ENCODE peak calls at places on chromosomes 2 and 18, in nine cellular contexts. O is astrocyte, Q is fibroblast of lung, F is colonic mucosa, D is SK-N-SH, C is K562, E is neural progenitor cell, K is keratinocyte, P is Karpas-422. V is an unnamed sample.

GRCh38 chr2:42725657-42726056 is 38.3 kb downstream of the OXER1 start:
- DNase-seq in P (no peak), F (no peak), O (no peak), D (no peak), C (no peak), E (no peak), Q (no peak), K (peak; percentile 13), V (no peak)

GRCh38 chr2:199659207-199659606 is 191.8 kb downstream of the FTCDNL1 start:
- DNase-seq in O (peak; percentile 24), C (peak; percentile 59), D (peak; percentile 60), F (peak; percentile 25), P (no peak), E (peak; percentile 89), K (no peak), Q (peak; percentile 56), V (peak; percentile 71)

GRCh38 chr2:37192551-37192950 is 3.7 kb upstream of the CEBPZOS start:
- DNase-seq in K (no peak), F (no peak), C (no peak), Q (no peak), O (no peak), E (peak; percentile 5), P (no peak), D (no peak), V (no peak)

GRCh38 chr2:52343867-52344266 is 1311.9 kb upstream of the NRXN1 start:
- DNase-seq in O (no peak), E (no peak), F (no peak), C (no peak), P (no peak), D (no peak), K (no peak), Q (no peak), V (no peak)

GRCh38 chr18:5868218-5868904 is 27.0 kb downstream of the TMEM200C start:
- DNase-seq in D (peak; percentile 38), C (peak; percentile 42), P (peak; percentile 94), E (peak; percentile 93), Q (peak; percentile 76), K (peak; percentile 28), F (peak; percentile 66), O (peak; percentile 69), V (no peak)

GRCh38 chr2:146817613-146818012 is 1027.2 kb upstream of the ACVR2A start:
- DNase-seq in P (no peak), K (peak; percentile 56), E (peak; percentile 54), C (no peak), F (no peak), Q (no peak), O (no peak), D (no peak), V (no peak)

GRCh38 chr2:71679481-71679880 is 226.1 kb downstream of the DYSF start:
- DNase-seq in C (no peak), F (no peak), O (no peak), E (no peak), K (no peak), P (no peak), D (no peak), Q (no peak), V (no peak)

GRCh38 chr2:44016282-44016681 is 20.5 kb upstream of the LRPPRC start:
- DNase-seq in C (peak; percentile 37), F (peak; percentile 24), Q (peak; percentile 47), K (no peak), E (peak; percentile 84), D (no peak), P (peak; percentile 75), O (peak; percentile 36), V (no peak)

GRCh38 chr2:55771612-55772011 is 78.0 kb upstream of the PNPT1 start:
- DNase-seq in F (no peak), Q (peak; percentile 43), K (no peak), P (peak; percentile 58), E (peak; percentile 8), D (peak; percentile 26), O (peak; percentile 25), C (peak; percentile 13), V (no peak)

GRCh38 chr2:45170976-45171514 is 161.8 kb upstream of the SIX2 start:
- DNase-seq in E (no peak), Q (no peak), C (no peak), F (no peak), D (no peak), K (no peak), O (no peak), P (no peak), V (no peak)

GRCh38 chr2:33505966-33506365 is 29.5 kb downstream of the RASGRP3 start:
- DNase-seq in K (no peak), D (no peak), Q (peak; percentile 43), O (peak; percentile 34), P (no peak), F (no peak), C (no peak), E (no peak), V (no peak)

GRCh38 chr2:222305510-222306392 is 7.0 kb upstream of the PAX3 start:
- DNase-seq in K (no peak), C (no peak), D (peak; percentile 52), E (peak; percentile 84), Q (peak; percentile 33), P (peak; percentile 64), F (peak; percentile 36), O (no peak), V (no peak)

GRCh38 chr2:223901854-223902253 is 43.3 kb downstream of the WDFY1 start:
- DNase-seq in C (no peak), P (no peak), F (no peak), D (no peak), E (no peak), O (no peak), Q (no peak), K (no peak), V (no peak)

GRCh38 chr2:44844651-44845270 is 96.7 kb upstream of the SIX3 start:
- DNase-seq in D (no peak), P (no peak), K (no peak), O (no peak), F (no peak), E (no peak), C (no peak), Q (peak; percentile 1), V (no peak)

GRCh38 chr2:172596776-172597175 is 40.9 kb downstream of the PDK1 start:
- DNase-seq in O (no peak), D (no peak), E (no peak), F (no peak), C (no peak), K (no peak), Q (no peak), P (no peak), V (no peak)

GRCh38 chr18:51151568-51152511 is 45.6 kb downstream of the MEX3C start:
- DNase-seq in C (no peak), K (no peak), Q (no peak), E (no peak), F (no peak), D (no peak), O (no peak), P (no peak), V (no peak)

GRCh38 chr2:72788756-72789155 is 37.1 kb downstream of the EXOC6B start:
- DNase-seq in C (no peak), K (peak; percentile 9), O (peak; percentile 66), P (no peak), Q (peak; percentile 76), F (no peak), D (no peak), E (no peak), V (no peak)

GRCh38 chr2:196233033-196233807 is 61.8 kb upstream of the STK17B start:
- DNase-seq in O (peak; percentile 84), P (peak; percentile 72), Q (peak; percentile 88), F (peak; percentile 48), C (no peak), K (peak; percentile 78), D (no peak), E (no peak), V (no peak)
- H3K27ac ChIP-seq in O (peak overlapping the region; percentile 64), P (peak overlapping the region; percentile 95), Q (peak overlapping the region; percentile 56), F (peak overlapping the region; percentile 45), C (peak overlapping the region; percentile 23), K (peak overlapping the region; percentile 97), D (peak overlapping the region; percentile 93), E (no peak overlapping the region), V (no peak overlapping the region)

DNA sequence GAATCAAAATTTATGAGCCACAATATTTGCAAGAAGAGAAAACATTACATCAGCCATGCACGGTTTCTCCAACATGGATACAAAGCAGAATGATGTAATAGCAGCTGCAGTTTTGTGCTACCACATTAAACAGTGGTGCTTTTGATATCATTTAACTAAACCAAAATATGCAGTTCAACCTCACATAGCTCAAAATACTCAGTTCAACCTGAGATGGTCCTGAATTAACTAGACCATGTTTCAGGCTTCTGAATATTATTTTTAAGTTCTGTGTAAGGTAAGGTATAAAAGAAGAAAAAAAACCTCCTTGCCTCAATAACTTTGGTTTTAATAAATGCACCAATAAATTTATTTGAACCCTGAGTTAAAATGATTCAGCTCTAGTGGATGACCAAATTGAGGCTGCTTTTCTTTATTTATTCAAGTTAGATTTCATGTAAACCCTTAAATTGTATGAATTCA is 18.8 kb upstream of the TSPYL6 start:
- DNase-seq in O (peak; percentile 54), E (no peak), Q (peak; percentile 63), D (no peak), F (no peak), K (no peak), C (no peak), P (no peak), V (no peak)
- H3K9ac ChIP-seq in O (no peak overlapping the region), E (no peak overlapping the region), Q (no peak overlapping the region), D (no peak overlapping the region), F (no peak overlapping the region), K (no peak overlapping the region), C (no peak overlapping the region), P (no peak overlapping the region), V (no peak overlapping the region)

GRCh38 chr2:203824653-203825052 is 42.9 kb upstream of the CTLA4 start:
- DNase-seq in C (no peak), F (no peak), E (no peak), Q (no peak), O (no peak), K (no peak), P (no peak), D (no peak), V (no peak)
- H3K9me3 ChIP-seq in C (no peaks in the 10 kb centered on the region), F (no peaks in the 10 kb centered on the region), E (no peaks in the 10 kb centered on the region), Q (no peaks in the 10 kb centered on the region), O (no peaks in the 10 kb centered on the region), K (no peaks in the 10 kb centered on the region), P (no peaks in the 10 kb centered on the region), D (no peaks in the 10 kb centered on the region), V (no peaks in the 10 kb centered on the region)

GRCh38 chr2:191680639-191681038 is 2.7 kb downstream of the NABP1 start:
- DNase-seq in Q (no peak), K (no peak), O (no peak), C (no peak), F (no peak), E (no peak), P (no peak), D (no peak), V (no peak)

GRCh38 chr2:191677646-191678436 is at the start of gene NABP1:
- DNase-seq in E (peak; percentile 99), K (no peak), P (peak; percentile 99), Q (peak; percentile 97), D (peak; percentile 98), F (peak; percentile 98), O (peak; percentile 91), C (peak; percentile 94), V (peak; percentile 100)

GRCh38 chr2:191678437-191679110 is 638 bp downstream of the NABP1 start:
- DNase-seq in P (peak; percentile 84), Q (no peak), D (peak; percentile 69), E (peak; percentile 52), O (no peak), F (peak; percentile 78), K (no peak), C (peak; percentile 75), V (peak; percentile 88)

GRCh38 chr2:191682148-191682547 is 4.2 kb downstream of the NABP1 start:
- DNase-seq in E (no peak), O (peak; percentile 49), D (no peak), Q (peak; percentile 67), P (no peak), C (no peak), K (no peak), F (no peak), V (no peak)

GRCh38 chr2:191679818-191680600 is 2.1 kb downstream of the NABP1 start:
- DNase-seq in O (peak; percentile 90), Q (peak; percentile 91), D (no peak), K (no peak), F (no peak), P (peak; percentile 81), C (no peak), E (no peak), V (no peak)
- H3K27ac ChIP-seq in O (peak overlapping the region; percentile 98), Q (peak overlapping the region; percentile 100), D (peak overlapping the region; percentile 92), K (peak overlapping the region; percentile 96), F (peak overlapping the region; percentile 92), P (peak overlapping the region; percentile 34), C (peak overlapping the region; percentile 92), E (no peak overlapping the region), V (no peak overlapping the region)